ENCODE peak calls at places on chromosomes 13 and 19, in ten cellular contexts. One of them, this sample, is unnamed.

GRCh38 chr13:94412870-94413269 is 66.6 kb downstream of the DCT start:
- DNase-seq in activated CD8-positive, alpha-beta T cell treated with anti-CD3 and anti-CD28 coated beads, Interleukin-2, amount 10 ng/mL, durations not matched to agents 7 days and 5 days: no peak
- DNase-seq in frontal cortex: no peak
- DNase-seq in NCI-H345: no peak
- DNase-seq in lower leg skin: no peak
- DNase-seq in activated CD8-positive, alpha-beta memory T cell treated with anti-CD3 and anti-CD28 coated beads for 4 hours: no peak
- DNase-seq in activated T-helper 9 cell treated with anti-CD3 and anti-CD28 coated beads, Interleukin-2, amount 50 U/mL, for 16 hours: no peak
- DNase-seq in progenitor cell of endocrine pancreas: no peak
- DNase-seq in kidney: no peak
- DNase-seq in tibial nerve: no peak
- DNase-seq in this sample: no peak

GRCh38 chr19:4415352-4415751 is 12.9 kb downstream of the CHAF1A start:
- DNase-seq in activated CD8-positive, alpha-beta T cell treated with anti-CD3 and anti-CD28 coated beads, Interleukin-2, amount 10 ng/mL, durations not matched to agents 7 days and 5 days: no peak
- DNase-seq in frontal cortex: no peak
- DNase-seq in NCI-H345: no peak
- DNase-seq in lower leg skin: no peak
- DNase-seq in activated CD8-positive, alpha-beta memory T cell treated with anti-CD3 and anti-CD28 coated beads for 4 hours: no peak
- DNase-seq in activated T-helper 9 cell treated with anti-CD3 and anti-CD28 coated beads, Interleukin-2, amount 50 U/mL, for 16 hours: no peak
- DNase-seq in progenitor cell of endocrine pancreas: no peak
- DNase-seq in kidney: no peak
- DNase-seq in tibial nerve: no peak
- DNase-seq in this sample: no peak

GRCh38 chr19:35908977-35909683 is 1.0 kb upstream of the TYROBP start:
- DNase-seq in activated CD8-positive, alpha-beta T cell treated with anti-CD3 and anti-CD28 coated beads, Interleukin-2, amount 10 ng/mL, durations not matched to agents 7 days and 5 days: no peak
- DNase-seq in frontal cortex: no peak
- DNase-seq in NCI-H345: no peak
- DNase-seq in lower leg skin: peak
- DNase-seq in activated CD8-positive, alpha-beta memory T cell treated with anti-CD3 and anti-CD28 coated beads for 4 hours: no peak
- DNase-seq in activated T-helper 9 cell treated with anti-CD3 and anti-CD28 coated beads, Interleukin-2, amount 50 U/mL, for 16 hours: no peak
- DNase-seq in progenitor cell of endocrine pancreas: no peak
- DNase-seq in kidney: peak
- DNase-seq in tibial nerve: peak
- DNase-seq in this sample: no peak

GRCh38 chr13:87376081-87376480 is 295.1 kb upstream of the SLITRK5 start:
- DNase-seq in activated CD8-positive, alpha-beta T cell treated with anti-CD3 and anti-CD28 coated beads, Interleukin-2, amount 10 ng/mL, durations not matched to agents 7 days and 5 days: no peak
- DNase-seq in frontal cortex: no peak
- DNase-seq in NCI-H345: no peak
- DNase-seq in lower leg skin: no peak
- DNase-seq in activated CD8-positive, alpha-beta memory T cell treated with anti-CD3 and anti-CD28 coated beads for 4 hours: no peak
- DNase-seq in activated T-helper 9 cell treated with anti-CD3 and anti-CD28 coated beads, Interleukin-2, amount 50 U/mL, for 16 hours: no peak
- DNase-seq in progenitor cell of endocrine pancreas: no peak
- DNase-seq in kidney: no peak
- DNase-seq in tibial nerve: no peak
- DNase-seq in this sample: peak

GRCh38 chr19:18798384-18799352 is 7.6 kb upstream of the COMP start:
- DNase-seq in activated CD8-positive, alpha-beta T cell treated with anti-CD3 and anti-CD28 coated beads, Interleukin-2, amount 10 ng/mL, durations not matched to agents 7 days and 5 days: no peak
- DNase-seq in frontal cortex: no peak
- DNase-seq in NCI-H345: no peak
- DNase-seq in lower leg skin: no peak
- DNase-seq in activated CD8-positive, alpha-beta memory T cell treated with anti-CD3 and anti-CD28 coated beads for 4 hours: no peak
- DNase-seq in activated T-helper 9 cell treated with anti-CD3 and anti-CD28 coated beads, Interleukin-2, amount 50 U/mL, for 16 hours: no peak
- DNase-seq in progenitor cell of endocrine pancreas: peak
- DNase-seq in kidney: no peak
- DNase-seq in tibial nerve: no peak
- DNase-seq in this sample: no peak

GRCh38 chr13:39776439-39776838 is 121.0 kb downstream of the COG6 start:
- DNase-seq in activated CD8-positive, alpha-beta T cell treated with anti-CD3 and anti-CD28 coated beads, Interleukin-2, amount 10 ng/mL, durations not matched to agents 7 days and 5 days: no peak
- DNase-seq in frontal cortex: no peak
- DNase-seq in NCI-H345: no peak
- DNase-seq in lower leg skin: no peak
- DNase-seq in activated CD8-positive, alpha-beta memory T cell treated with anti-CD3 and anti-CD28 coated beads for 4 hours: no peak
- DNase-seq in activated T-helper 9 cell treated with anti-CD3 and anti-CD28 coated beads, Interleukin-2, amount 50 U/mL, for 16 hours: no peak
- DNase-seq in progenitor cell of endocrine pancreas: no peak
- DNase-seq in kidney: no peak
- DNase-seq in tibial nerve: no peak
- DNase-seq in this sample: peak

GRCh38 chr19:29630661-29631060 is 24.6 kb downstream of the POP4 start:
- DNase-seq in activated CD8-positive, alpha-beta T cell treated with anti-CD3 and anti-CD28 coated beads, Interleukin-2, amount 10 ng/mL, durations not matched to agents 7 days and 5 days: no peak
- DNase-seq in frontal cortex: no peak
- DNase-seq in NCI-H345: no peak
- DNase-seq in lower leg skin: no peak
- DNase-seq in activated CD8-positive, alpha-beta memory T cell treated with anti-CD3 and anti-CD28 coated beads for 4 hours: no peak
- DNase-seq in activated T-helper 9 cell treated with anti-CD3 and anti-CD28 coated beads, Interleukin-2, amount 50 U/mL, for 16 hours: no peak
- DNase-seq in progenitor cell of endocrine pancreas: no peak
- DNase-seq in kidney: no peak
- DNase-seq in tibial nerve: no peak
- DNase-seq in this sample: no peak

GRCh38 chr19:7789447-7789846 is 26.4 kb downstream of the CLEC4M start:
- DNase-seq in activated CD8-positive, alpha-beta T cell treated with anti-CD3 and anti-CD28 coated beads, Interleukin-2, amount 10 ng/mL, durations not matched to agents 7 days and 5 days: no peak
- DNase-seq in frontal cortex: no peak
- DNase-seq in NCI-H345: no peak
- DNase-seq in lower leg skin: no peak
- DNase-seq in activated CD8-positive, alpha-beta memory T cell treated with anti-CD3 and anti-CD28 coated beads for 4 hours: no peak
- DNase-seq in activated T-helper 9 cell treated with anti-CD3 and anti-CD28 coated beads, Interleukin-2, amount 50 U/mL, for 16 hours: no peak
- DNase-seq in progenitor cell of endocrine pancreas: no peak
- DNase-seq in kidney: peak
- DNase-seq in tibial nerve: no peak
- DNase-seq in this sample: no peak

GRCh38 chr13:113852536-113853517 is 11.0 kb downstream of the GAS6 start:
- DNase-seq in activated CD8-positive, alpha-beta T cell treated with anti-CD3 and anti-CD28 coated beads, Interleukin-2, amount 10 ng/mL, durations not matched to agents 7 days and 5 days: no peak
- DNase-seq in frontal cortex: no peak
- DNase-seq in NCI-H345: no peak
- DNase-seq in lower leg skin: no peak
- DNase-seq in activated CD8-positive, alpha-beta memory T cell treated with anti-CD3 and anti-CD28 coated beads for 4 hours: no peak
- DNase-seq in activated T-helper 9 cell treated with anti-CD3 and anti-CD28 coated beads, Interleukin-2, amount 50 U/mL, for 16 hours: no peak
- DNase-seq in progenitor cell of endocrine pancreas: no peak
- DNase-seq in kidney: peak
- DNase-seq in tibial nerve: no peak
- DNase-seq in this sample: no peak

GRCh38 chr19:3276341-3276799 is 51.9 kb downstream of the CELF5 start:
- DNase-seq in activated CD8-positive, alpha-beta T cell treated with anti-CD3 and anti-CD28 coated beads, Interleukin-2, amount 10 ng/mL, durations not matched to agents 7 days and 5 days: peak
- DNase-seq in frontal cortex: peak
- DNase-seq in NCI-H345: peak
- DNase-seq in lower leg skin: peak
- DNase-seq in activated CD8-positive, alpha-beta memory T cell treated with anti-CD3 and anti-CD28 coated beads for 4 hours: peak
- DNase-seq in activated T-helper 9 cell treated with anti-CD3 and anti-CD28 coated beads, Interleukin-2, amount 50 U/mL, for 16 hours: peak
- DNase-seq in progenitor cell of endocrine pancreas: peak
- DNase-seq in kidney: peak
- DNase-seq in tibial nerve: no peak
- DNase-seq in this sample: peak